ENCODE peak calls at places on chromosomes 4 and X, in eight cellular contexts. L, M, G, N, E, Y, H and T are unnamed samples.

GRCh38 chr4:77795339-77795738 is 23.8 kb downstream of the CNOT6L start:
- DNase-seq in E (no peak), Y (no peak), L (no peak), N (no peak), H (no peak), G (no peak), M (no peak), T (no peak)

GRCh38 chrX:78104447-78105176 is 564 bp downstream of the PGK1 start:
- DNase-seq in Y (peak), H (no peak), N (peak), E (peak), M (peak), L (no peak), G (no peak), T (peak)

GRCh38 chrX:124274438-124275166 is 57.9 kb upstream of the TEX13D start:
- DNase-seq in N (peak), M (no peak), H (peak), E (no peak), G (no peak), L (no peak), Y (no peak), T (no peak)

GRCh38 chr4:168666531-168666930 is 169.7 kb downstream of the PALLD start:
- DNase-seq in Y (peak), M (no peak), L (no peak), E (no peak), G (no peak), N (no peak), H (no peak), T (no peak)

GRCh38 chrX:69307736-69308135 is 142.5 kb upstream of the PJA1 start:
- DNase-seq in M (no peak), L (no peak), N (no peak), Y (no peak), G (no peak), H (no peak), E (no peak), T (no peak)

GRCh38 chr4:125313989-125314602 is 659 bp upstream of the FAT4 start:
- DNase-seq in N (peak), G (no peak), H (no peak), Y (no peak), M (no peak), L (no peak), E (no peak), T (peak)

GRCh38 chrX:43815209-43815608 is 67.0 kb downstream of the MAOB start:
- DNase-seq in H (no peak), Y (no peak), G (no peak), N (no peak), L (no peak), M (no peak), E (no peak), T (no peak)

GRCh38 chr4:150007512-150007911 is 70.7 kb upstream of the DCLK2 start:
- DNase-seq in N (no peak), G (no peak), H (no peak), L (no peak), Y (peak), E (no peak), M (no peak), T (no peak)

GRCh38 chrX:121010218-121010617 is 24.7 kb upstream of the CT47A1 start:
- DNase-seq in E (no peak), Y (no peak), G (no peak), N (no peak), M (no peak), L (no peak), H (no peak), T (no peak)

GRCh38 chr4:242121-242848 is 63.0 kb downstream of the ZNF732 start:
- DNase-seq in N (peak), M (peak), Y (peak), L (peak), E (peak), H (no peak), G (peak), T (peak)

GRCh38 chrX:677376-677775 is 46.8 kb downstream of the SHOX start:
- DNase-seq in M (no peak), E (no peak), N (no peak), G (no peak), Y (no peak), H (no peak), L (no peak), T (no peak)

GRCh38 chrX:71107762-71108360 is 1.3 kb upstream of the CXorf65 start:
- DNase-seq in M (peak), L (no peak), Y (no peak), H (no peak), E (no peak), G (no peak), N (peak), T (no peak)

GRCh38 chr4:77148081-77148480 is 8.9 kb upstream of the CCNG2 start:
- DNase-seq in Y (no peak), H (no peak), M (no peak), N (no peak), E (no peak), L (no peak), G (no peak), T (no peak)

GRCh38 chrX:148574247-148574973 is 74.0 kb downstream of the AFF2 start:
- DNase-seq in H (no peak), N (no peak), Y (no peak), E (no peak), L (no peak), M (no peak), G (no peak), T (no peak)

GRCh38 chr4:133799916-133800315 is 401.7 kb downstream of the PABPC4L start:
- DNase-seq in Y (no peak), L (no peak), E (no peak), M (no peak), H (no peak), G (no peak), N (no peak), T (no peak)

GRCh38 chr4:128601992-128602695 is 207.4 kb upstream of the JADE1 start:
- DNase-seq in E (no peak), L (no peak), Y (peak), H (no peak), N (no peak), M (no peak), G (no peak), T (no peak)

GRCh38 chr4:105122334-105122733 is 24.3 kb upstream of the TET2 start:
- DNase-seq in Y (peak), N (peak), L (no peak), H (no peak), E (no peak), M (no peak), G (no peak), T (no peak)

GRCh38 chr4:102174800-102175199 is 170.5 kb downstream of the SLC39A8 start:
- DNase-seq in L (no peak), H (no peak), N (no peak), E (no peak), Y (peak), G (no peak), M (no peak), T (no peak)

GRCh38 chr4:150583287-150584197 is 1.6 kb downstream of the MAB21L2 start:
- DNase-seq in M (no peak), H (peak), Y (peak), N (peak), L (no peak), G (no peak), E (no peak), T (peak)

GRCh38 chr4:112510468-112511293 is 5.3 kb downstream of the NEUROG2 start:
- DNase-seq in L (no peak), H (peak), E (no peak), Y (no peak), G (no peak), N (no peak), M (no peak), T (no peak)